ENCODE peak calls at places on chromosomes 4 and X, in four cellular contexts. V is substantia nigra, N is iPS DF 6.9, C is NCI-H69. A is an unnamed sample.

GRCh38 chrX:41027388-41027787 is 57.9 kb upstream of the USP9X start:
- DNase-seq in V (no peak), N (no peak), C (peak), A (no peak)

GRCh38 chr4:173516621-173517612 is 13.1 kb downstream of the HAND2 start:
- DNase-seq in V (no peak), N (no peak), C (no peak), A (no peak)

GRCh38 chrX:118685393-118685792 is 42.0 kb upstream of the IL13RA1 start:
- DNase-seq in V (no peak), N (no peak), C (no peak), A (no peak)

GRCh38 chr4:112817933-112818921 is 181.3 kb downstream of the LARP7 start:
- DNase-seq in V (peak), N (peak), C (peak), A (peak)

GRCh38 chr4:25178838-25179261 is 18.6 kb upstream of the SEPSECS start:
- DNase-seq in V (no peak), N (no peak), C (no peak), A (no peak)

GRCh38 chrX:150935466-150935865 is 37.0 kb upstream of the CD99L2 start:
- DNase-seq in V (no peak), N (no peak), C (no peak), A (no peak)

GRCh38 chr4:134627386-134627785 is 425.8 kb upstream of the PABPC4L start:
- DNase-seq in V (no peak), N (no peak), C (no peak), A (no peak)

GRCh38 chrX:69968956-69969355 is 80.8 kb downstream of the AWAT2 start:
- DNase-seq in V (no peak), N (no peak), C (peak), A (peak)

GRCh38 chrX:104684077-104684476 is 118.1 kb downstream of the IL1RAPL2 start:
- DNase-seq in V (no peak), N (no peak), C (no peak), A (no peak)

GRCh38 chrX:485368-485767 is 98.7 kb upstream of the PPP2R3B start:
- DNase-seq in V (no peak), N (no peak), C (no peak), A (no peak)

GRCh38 chrX:55161581-55161980 is 58.6 kb upstream of the PAGE5 start:
- DNase-seq in V (no peak), N (no peak), C (peak), A (peak)

GRCh38 chr4:113740857-113741379 is 20.6 kb downstream of the CAMK2D start:
- DNase-seq in V (no peak), N (no peak), C (no peak), A (no peak)

GRCh38 chrX:31279359-31279758 is 207.5 kb upstream of the FTHL17 start:
- DNase-seq in V (no peak), N (no peak), C (peak), A (no peak)

GRCh38 chr4:75248770-75249467 is 265.3 kb downstream of the RCHY1 start:
- DNase-seq in V (no peak), N (no peak), C (peak), A (no peak)

GRCh38 chr4:56870927-56871326 is 36.8 kb upstream of the REST start:
- DNase-seq in V (no peak), N (no peak), C (peak), A (no peak)

GRCh38 chr4:90293320-90293719 is 166.1 kb downstream of the CCSER1 start:
- DNase-seq in V (no peak), N (no peak), C (no peak), A (no peak)

GRCh38 chrX:126770179-126770578 is 49.4 kb upstream of the PRR32 start:
- DNase-seq in V (no peak), N (peak), C (peak), A (peak)

GRCh38 chr4:73208376-73208775 is 50.2 kb downstream of the ANKRD17 start:
- DNase-seq in V (no peak), N (no peak), C (no peak), A (no peak)

GRCh38 chr4:128574706-128575105 is 234.8 kb upstream of the JADE1 start:
- DNase-seq in V (peak), N (peak), C (peak), A (peak)

GRCh38 chr4:2343476-2343875 is 75.0 kb downstream of the ZFYVE28 start:
- DNase-seq in V (no peak), N (no peak), C (peak), A (no peak)

GRCh38 chr4:118367872-118368271 is 15.1 kb upstream of the PRSS12 start:
- DNase-seq in V (no peak), N (no peak), C (peak), A (no peak)

GRCh38 chrX:63128509-63128908 is 222.6 kb downstream of the SPIN4 start:
- DNase-seq in V (no peak), N (no peak), C (no peak), A (peak)

GRCh38 chr4:113446019-113446418 is 315.5 kb downstream of the CAMK2D start:
- DNase-seq in V (no peak), N (no peak), C (peak), A (peak)

GRCh38 chr4:108120789-108121188 is 47.9 kb downstream of the LEF1 start:
- DNase-seq in V (no peak), N (no peak), C (no peak), A (no peak)

GRCh38 chr4:100694467-100694866 is 176.6 kb upstream of the EMCN start:
- DNase-seq in V (no peak), N (no peak), C (no peak), A (no peak)

GRCh38 chr4:108453366-108453765 is 167.0 kb upstream of the RPL34 start:
- DNase-seq in V (no peak), N (no peak), C (no peak), A (no peak)

GRCh38 chr4:16890651-16891050 is 7.8 kb downstream of the LDB2 start:
- DNase-seq in V (no peak), N (no peak), C (no peak), A (no peak)

GRCh38 chr4:7753271-7753670 is 186.4 kb downstream of the AFAP1 start:
- DNase-seq in V (no peak), N (no peak), C (no peak), A (no peak)

GRCh38 chr4:65344278-65344825 is 325.9 kb downstream of the EPHA5 start:
- DNase-seq in V (no peak), N (no peak), C (no peak), A (no peak)

GRCh38 chrX:37060999-37061398 is 52.8 kb downstream of the FAM47C start:
- DNase-seq in V (no peak), N (peak), C (peak), A (peak)

GRCh38 chrX:30224541-30224940 is 5.9 kb upstream of the MAGEB3 start:
- DNase-seq in V (no peak), N (no peak), C (no peak), A (no peak)

GRCh38 chr4:4456351-4456750 is 69.4 kb downstream of the NSG1 start:
- DNase-seq in V (no peak), N (no peak), C (no peak), A (no peak)

A was measured in pons.